ENCODE peak calls at places on chromosomes 16 and 17, in four cellular contexts. One of them, this sample, is unnamed.

GRCh38 chr17:60231234-60231633 is 81.5 kb downstream of the CA4 start:
- DNase-seq in germinal center: peak
- DNase-seq in ascending aorta: no peak
- DNase-seq in NCI-H1048: no peak
- DNase-seq in this sample: peak

GRCh38 chr17:65385726-65386125 is 175.7 kb downstream of the AXIN2 start:
- DNase-seq in germinal center: no peak
- DNase-seq in ascending aorta: no peak
- DNase-seq in NCI-H1048: no peak
- DNase-seq in this sample: no peak

GRCh38 chr17:65332375-65332774 is 195.2 kb downstream of the RGS9 start:
- DNase-seq in germinal center: no peak
- DNase-seq in ascending aorta: no peak
- DNase-seq in NCI-H1048: no peak
- DNase-seq in this sample: no peak

GRCh38 chr17:1110844-1111598 is 68.8 kb downstream of the ABR start:
- DNase-seq in germinal center: no peak
- DNase-seq in NCI-H1048: no peak
- DNase-seq in ascending aorta: peak
- DNase-seq in this sample: no peak

GRCh38 chr17:16997514-16998429 is 25.9 kb upstream of the TNFRSF13B start:
- DNase-seq in germinal center: peak
- DNase-seq in NCI-H1048: no peak
- DNase-seq in ascending aorta: peak
- DNase-seq in this sample: peak

GRCh38 chr16:66901626-66902025 is 17.1 kb downstream of the CDH16 start:
- DNase-seq in germinal center: no peak
- DNase-seq in NCI-H1048: no peak
- DNase-seq in ascending aorta: no peak
- DNase-seq in this sample: no peak

GRCh38 chr17:77948690-77949114 is 9.8 kb upstream of the TNRC6C start:
- DNase-seq in NCI-H1048: no peak
- DNase-seq in ascending aorta: peak
- DNase-seq in germinal center: no peak
- DNase-seq in this sample: no peak

GRCh38 chr16:84546669-84547538 is 42.4 kb upstream of the MEAK7 start:
- DNase-seq in ascending aorta: no peak
- DNase-seq in NCI-H1048: no peak
- DNase-seq in germinal center: no peak
- DNase-seq in this sample: no peak

GRCh38 chr17:44598932-44599297 is 41.6 kb downstream of the FZD2 start:
- DNase-seq in germinal center: no peak
- DNase-seq in NCI-H1048: no peak
- DNase-seq in ascending aorta: no peak
- DNase-seq in this sample: no peak

GRCh38 chr17:28282596-28282995 is 36.4 kb upstream of the TMEM97 start:
- DNase-seq in ascending aorta: no peak
- DNase-seq in germinal center: no peak
- DNase-seq in NCI-H1048: no peak
- DNase-seq in this sample: no peak

GRCh38 chr16:72989203-72989991 is 58.5 kb downstream of the ZFHX3 start:
- DNase-seq in ascending aorta: peak
- DNase-seq in NCI-H1048: no peak
- DNase-seq in germinal center: no peak
- DNase-seq in this sample: no peak

GRCh38 chr16:64951681-64952080 is 170.2 kb downstream of the CDH11 start:
- DNase-seq in ascending aorta: no peak
- DNase-seq in NCI-H1048: no peak
- DNase-seq in germinal center: no peak
- DNase-seq in this sample: no peak

GRCh38 chr17:60604686-60605334 is 4.8 kb downstream of the PPM1D start:
- DNase-seq in ascending aorta: peak
- DNase-seq in NCI-H1048: no peak
- DNase-seq in germinal center: no peak
- DNase-seq in this sample: no peak

GRCh38 chr17:75428775-75429469 is 23.4 kb upstream of the GRB2 start:
- DNase-seq in NCI-H1048: no peak
- DNase-seq in germinal center: no peak
- DNase-seq in ascending aorta: peak
- DNase-seq in this sample: no peak

GRCh38 chr16:88538366-88539060 is 31.7 kb upstream of the ZC3H18 start:
- DNase-seq in NCI-H1048: no peak
- DNase-seq in germinal center: no peak
- DNase-seq in ascending aorta: no peak
- DNase-seq in this sample: no peak

GRCh38 chr16:66832190-66832589 is 1.4 kb upstream of the NAE1 start:
- DNase-seq in germinal center: no peak
- DNase-seq in ascending aorta: no peak
- DNase-seq in NCI-H1048: no peak
- DNase-seq in this sample: no peak

GRCh38 chr16:67444259-67445125 is 13.6 kb downstream of the HSD11B2 start:
- DNase-seq in NCI-H1048: no peak
- DNase-seq in ascending aorta: no peak
- DNase-seq in germinal center: no peak
- DNase-seq in this sample: no peak

GRCh38 chr16:11554054-11554453 is 32.7 kb downstream of the LITAF start:
- DNase-seq in ascending aorta: no peak
- DNase-seq in germinal center: no peak
- DNase-seq in NCI-H1048: no peak
- DNase-seq in this sample: no peak

GRCh38 chr17:32356378-32356743 is 6.4 kb downstream of the ZNF207 start:
- DNase-seq in ascending aorta: no peak
- DNase-seq in germinal center: no peak
- DNase-seq in NCI-H1048: no peak
- DNase-seq in this sample: no peak

GRCh38 chr17:78883533-78884131 is 19.4 kb downstream of the CEP295NL start:
- DNase-seq in ascending aorta: peak
- DNase-seq in germinal center: no peak
- DNase-seq in NCI-H1048: peak
- DNase-seq in this sample: no peak

GRCh38 chr17:50027639-50028206 is 28.2 kb upstream of the ITGA3 start:
- DNase-seq in ascending aorta: peak
- DNase-seq in germinal center: no peak
- DNase-seq in NCI-H1048: no peak
- DNase-seq in this sample: no peak

GRCh38 chr16:1918312-1918889 is at the start of gene HS3ST6:
- DNase-seq in germinal center: no peak
- DNase-seq in NCI-H1048: no peak
- DNase-seq in ascending aorta: no peak
- DNase-seq in this sample: no peak

This sample was measured in OCI-LY7.